ENCODE peak calls at places on chromosomes 3 and 15, in five cellular contexts. E, N, Y, H and M are unnamed samples.

GRCh38 chr3:14520149-14520548 is 20.0 kb downstream of the GRIP2 start:
- DNase-seq in Y (no peak), E (no peak), H (no peak), N (no peak), M (no peak)

GRCh38 chr3:57729339-57730039 is 26.6 kb upstream of the SLMAP start:
- DNase-seq in H (peak), N (no peak), E (no peak), Y (no peak), M (no peak)

GRCh38 chr3:134864644-134865043 is 69.6 kb downstream of the EPHB1 start:
- DNase-seq in N (no peak), H (peak), E (no peak), Y (peak), M (no peak)

GRCh38 chr3:33430061-33430460 is 10.1 kb downstream of the UBP1 start:
- DNase-seq in E (peak), Y (no peak), N (no peak), H (no peak), M (no peak)

GRCh38 chr3:51422211-51422610 is 31.1 kb downstream of the RBM15B start:
- DNase-seq in E (no peak), Y (no peak), N (no peak), H (no peak), M (no peak)

GRCh38 chr15:80073197-80073596 is 13.7 kb downstream of the ZFAND6 start:
- DNase-seq in Y (no peak), H (no peak), N (no peak), E (no peak), M (no peak)

GRCh38 chr15:48625126-48625525 is 20.4 kb downstream of the FBN1 start:
- DNase-seq in Y (no peak), E (no peak), H (no peak), N (no peak), M (no peak)

GRCh38 chr15:76753131-76753530 is 152.0 kb downstream of the SCAPER start:
- DNase-seq in N (no peak), H (no peak), Y (no peak), E (no peak), M (no peak)

GRCh38 chr3:128366136-128366535 is 100.6 kb downstream of the DNAJB8 start:
- DNase-seq in E (no peak), Y (no peak), N (no peak), H (no peak), M (no peak)

GRCh38 chr3:62169871-62170660 is 203.3 kb downstream of the FEZF2 start:
- DNase-seq in H (peak), Y (peak), E (no peak), N (peak), M (no peak)

GRCh38 chr3:152050782-152051405 is 177.5 kb downstream of the SUCNR1 start:
- DNase-seq in N (no peak), Y (no peak), E (no peak), H (peak), M (no peak)

GRCh38 chr15:81239190-81239589 is 42.5 kb downstream of the IL16 start:
- DNase-seq in N (no peak), E (no peak), Y (peak), H (peak), M (no peak)

GRCh38 chr3:186298876-186299275 is 63.2 kb downstream of the DGKG start:
- DNase-seq in H (no peak), Y (no peak), E (no peak), N (no peak), M (peak)

GRCh38 chr15:74135041-74135565 is 4.7 kb downstream of the ISLR2 start:
- DNase-seq in H (no peak), E (no peak), Y (no peak), N (no peak), M (no peak)

GRCh38 chr15:95990833-95991232 is 339.7 kb upstream of the NR2F2 start:
- DNase-seq in Y (no peak), N (no peak), E (no peak), H (no peak), M (no peak)

GRCh38 chr3:21013566-21013965 is 737.4 kb downstream of the ZNF385D start:
- DNase-seq in H (no peak), Y (no peak), E (no peak), N (no peak), M (no peak)

GRCh38 chr15:70348581-70349344 is 251.0 kb upstream of the TLE3 start:
- DNase-seq in H (peak), N (no peak), Y (no peak), E (no peak), M (no peak)

GRCh38 chr3:124887177-124887995 is at the start of gene ITGB5:
- DNase-seq in N (peak), Y (no peak), E (peak), H (peak), M (no peak)

GRCh38 chr3:185781759-185782158 is 43.1 kb downstream of the IGF2BP2 start:
- DNase-seq in Y (peak), E (no peak), H (peak), N (no peak), M (no peak)

GRCh38 chr3:170437151-170437550 is 18.5 kb downstream of the CLDN11 start:
- DNase-seq in N (no peak), E (no peak), H (no peak), Y (no peak), M (no peak)

GRCh38 chr15:57537072-57537471 is 54.6 kb upstream of the MYZAP start:
- DNase-seq in E (no peak), Y (peak), H (peak), N (peak), M (peak)

GRCh38 chr15:25903024-25903581 is 40.0 kb upstream of the ATP10A start:
- DNase-seq in Y (peak), N (peak), E (no peak), H (peak), M (no peak)

GRCh38 chr15:79778378-79778990 is 118.3 kb downstream of the MTHFS start:
- DNase-seq in H (no peak), Y (no peak), N (no peak), E (no peak), M (no peak)

GRCh38 chr3:9397911-9398714 is 698 bp downstream of the SETD5 start:
- DNase-seq in E (peak), N (peak), Y (no peak), H (peak), M (peak)

GRCh38 chr3:170603770-170604510 is 18.1 kb upstream of the SLC7A14 start:
- DNase-seq in E (no peak), N (no peak), Y (no peak), H (peak), M (no peak)

GRCh38 chr3:4856136-4856535 is 123.1 kb upstream of the BHLHE40 start:
- DNase-seq in N (no peak), H (no peak), E (no peak), Y (no peak), M (no peak)

GRCh38 chr3:98602078-98602678 is 8.8 kb upstream of the CPOX start:
- DNase-seq in E (peak), Y (peak), H (peak), N (peak), M (peak)

GRCh38 chr3:66039590-66039887 is 821 bp upstream of the MAGI1 start:
- DNase-seq in Y (no peak), N (no peak), H (peak), E (peak), M (no peak)

GRCh38 chr3:62167566-62168262 is 205.6 kb downstream of the FEZF2 start:
- DNase-seq in E (no peak), N (no peak), H (no peak), Y (no peak), M (peak)

GRCh38 chr15:70526221-70526973 is 237.0 kb downstream of the UACA start:
- DNase-seq in H (peak), E (peak), N (no peak), Y (peak), M (no peak)

GRCh38 chr15:101795455-101795854 is 7.9 kb upstream of the OR4F6 start:
- DNase-seq in H (peak), N (peak), Y (peak), E (no peak), M (no peak)

GRCh38 chr3:69822501-69822900 is 83.2 kb downstream of the MITF start:
- DNase-seq in E (no peak), Y (no peak), H (no peak), N (peak), M (no peak)

GRCh38 chr15:84980196-84981053 is 1.2 kb upstream of the PDE8A start:
- DNase-seq in H (peak), Y (peak), N (peak), E (peak), M (peak)

GRCh38 chr15:68599560-68600071 is 20.8 kb downstream of the CORO2B start:
- DNase-seq in N (no peak), E (no peak), Y (no peak), H (peak), M (no peak)